ENCODE peak calls at places on chromosomes 1 and 21, in ten cellular contexts. A is stimulated activated CD4-positive, alpha-beta T cell treated with anti-CD3 and anti-CD28 coated beads, Interleukin-1b, Interleukin-23, amount 100 ng/mL, for 24 hours; D is mesendoderm; E is caudate nucleus; Q is epithelial cell of prostate; R is nephron progenitor cell; C is hypothalamus; N is ovary; I is stimulated activated CD8-positive, alpha-beta memory T cell treated with anti-CD3 and anti-CD28 coated beads, Interleukin-4, amount 100 ng/mL, for 24 hours; K is substantia nigra. T is an unnamed sample.

GRCh38 chr1:99784809-99785255 is 18.4 kb upstream of the FRRS1 start:
- DNase-seq in I (no peak), R (no peak), A (no peak), K (no peak), E (no peak), D (no peak), C (no peak), Q (no peak), N (no peak), T (no peak)

GRCh38 chr1:157925419-157926166 is 67.9 kb upstream of the KIRREL1 start:
- DNase-seq in A (no peak), E (no peak), D (no peak), K (no peak), I (no peak), R (no peak), N (peak), C (no peak), Q (no peak), T (no peak)

GRCh38 chr1:45409243-45409642 is 69.0 kb upstream of the MUTYH start:
- DNase-seq in E (no peak), D (no peak), C (no peak), R (no peak), A (no peak), K (no peak), Q (no peak), I (no peak), N (no peak), T (no peak)

GRCh38 chr1:54158071-54158470 is 5.3 kb upstream of the CDCP2 start:
- DNase-seq in R (no peak), A (no peak), E (no peak), Q (peak), I (no peak), K (no peak), D (no peak), C (no peak), N (no peak), T (no peak)

GRCh38 chr21:46189213-46189958 is 5.1 kb upstream of the SPATC1L start:
- DNase-seq in C (no peak), R (no peak), N (no peak), D (no peak), E (no peak), A (no peak), I (no peak), Q (no peak), K (no peak), T (no peak)

GRCh38 chr1:232657426-232657825 is 27.5 kb upstream of the SIPA1L2 start:
- DNase-seq in A (no peak), K (no peak), I (no peak), Q (no peak), D (no peak), N (no peak), E (no peak), C (no peak), R (no peak), T (no peak)

GRCh38 chr1:151853411-151853930 is at the start of gene THEM5:
- DNase-seq in R (no peak), C (no peak), D (no peak), A (no peak), K (no peak), E (no peak), I (no peak), Q (no peak), N (no peak), T (no peak)

GRCh38 chr1:229874150-229874549 is 192.9 kb upstream of the GALNT2 start:
- DNase-seq in I (no peak), Q (no peak), R (no peak), K (no peak), C (no peak), E (no peak), N (no peak), A (no peak), D (no peak), T (no peak)

GRCh38 chr21:25005388-25005787 is 601.9 kb downstream of the MRPL39 start:
- DNase-seq in Q (no peak), K (no peak), I (no peak), D (no peak), E (peak), A (no peak), C (no peak), R (no peak), N (no peak), T (no peak)

GRCh38 chr1:174258148-174258550 is 98.8 kb downstream of the RABGAP1L start:
- DNase-seq in K (no peak), R (peak), E (no peak), A (peak), D (peak), N (peak), Q (no peak), C (no peak), I (peak), T (peak)

GRCh38 chr1:29985376-29985945 is 737.9 kb downstream of the MATN1 start:
- DNase-seq in I (no peak), N (no peak), D (no peak), K (no peak), A (no peak), C (no peak), E (no peak), Q (no peak), R (no peak), T (no peak)

GRCh38 chr1:201226178-201226514 is 35.5 kb downstream of the IGFN1 start:
- DNase-seq in A (no peak), D (no peak), R (no peak), I (no peak), N (no peak), C (no peak), E (no peak), Q (no peak), K (no peak), T (no peak)

GRCh38 chr1:185987611-185988441 is 253.6 kb downstream of the HMCN1 start:
- DNase-seq in Q (no peak), D (no peak), A (no peak), R (no peak), C (no peak), I (no peak), E (no peak), K (no peak), N (no peak), T (no peak)

GRCh38 chr1:154943649-154944421 is 7.3 kb upstream of the PMVK start:
- DNase-seq in N (no peak), R (peak), C (no peak), Q (no peak), A (no peak), I (no peak), D (peak), K (no peak), E (no peak), T (no peak)

GRCh38 chr1:12597792-12598191 is 20.2 kb downstream of the DHRS3 start:
- DNase-seq in Q (no peak), K (no peak), N (no peak), C (no peak), A (no peak), I (no peak), E (no peak), R (no peak), D (no peak), T (no peak)

GRCh38 chr21:45432575-45433255 is 27.8 kb downstream of the COL18A1 start:
- DNase-seq in Q (no peak), K (no peak), C (no peak), I (no peak), R (no peak), N (no peak), E (no peak), A (no peak), D (no peak), T (no peak)